ENCODE peak calls at places on chromosomes 13 and 19, in six cellular contexts. One of them, this sample, is unnamed.

GRCh38 chr19:18419195-18419698 is at the start of gene SSBP4:
- DNase-seq in mesendoderm: peak; percentile 86
- DNase-seq in H9: no peak
- DNase-seq in mesenchymal stem cell: peak; percentile 82
- DNase-seq in neuronal stem cell: peak; percentile 76
- DNase-seq in IMR-90: peak; percentile 70
- DNase-seq in this sample: peak; percentile 55

GRCh38 chr13:42048625-42049453 is at the start of gene DGKH:
- DNase-seq in mesendoderm: peak; percentile 65
- DNase-seq in H9: peak; percentile 76
- DNase-seq in mesenchymal stem cell: peak; percentile 83
- DNase-seq in neuronal stem cell: peak; percentile 72
- DNase-seq in IMR-90: peak; percentile 78
- DNase-seq in this sample: peak; percentile 69

GRCh38 chr19:17679526-17680234 is 8.5 kb downstream of the UNC13A start:
- DNase-seq in neuronal stem cell: no peak
- DNase-seq in mesenchymal stem cell: peak; percentile 69
- DNase-seq in IMR-90: no peak
- DNase-seq in mesendoderm: no peak
- DNase-seq in H9: no peak
- DNase-seq in this sample: no peak

GRCh38 chr19:23415561-23416191 is 20.4 kb upstream of the ZNF91 start:
- DNase-seq in neuronal stem cell: peak; percentile 84
- DNase-seq in H9: peak; percentile 95
- DNase-seq in IMR-90: no peak
- DNase-seq in mesendoderm: peak; percentile 97
- DNase-seq in mesenchymal stem cell: peak; percentile 6
- DNase-seq in this sample: peak; percentile 51

GRCh38 chr13:79062291-79062690 is 343.8 kb downstream of the RBM26 start:
- DNase-seq in H9: no peak
- DNase-seq in IMR-90: no peak
- DNase-seq in mesenchymal stem cell: no peak
- DNase-seq in neuronal stem cell: no peak
- DNase-seq in mesendoderm: peak; percentile 17
- DNase-seq in this sample: no peak

GRCh38 chr13:25980255-25980654 is 71.6 kb downstream of the SHISA2 start:
- DNase-seq in IMR-90: peak; percentile 3
- DNase-seq in mesendoderm: peak; percentile 91
- DNase-seq in mesenchymal stem cell: peak; percentile 35
- DNase-seq in neuronal stem cell: no peak
- DNase-seq in H9: peak; percentile 80
- DNase-seq in this sample: peak; percentile 14

GRCh38 chr19:46365561-46365960 is 18.7 kb downstream of the PPP5C start:
- DNase-seq in H9: no peak
- DNase-seq in IMR-90: no peak
- DNase-seq in neuronal stem cell: no peak
- DNase-seq in mesenchymal stem cell: no peak
- DNase-seq in mesendoderm: no peak
- DNase-seq in this sample: peak; percentile 91

GRCh38 chr13:51629711-51630575 is 45.7 kb downstream of the WDFY2 start:
- DNase-seq in H9: no peak
- DNase-seq in IMR-90: no peak
- DNase-seq in mesendoderm: no peak
- DNase-seq in mesenchymal stem cell: no peak
- DNase-seq in neuronal stem cell: no peak
- DNase-seq in this sample: no peak

GRCh38 chr13:31043891-31044657 is 111.6 kb downstream of the TEX26 start:
- DNase-seq in mesenchymal stem cell: peak; percentile 83
- DNase-seq in H9: peak; percentile 87
- DNase-seq in neuronal stem cell: peak; percentile 69
- DNase-seq in mesendoderm: peak; percentile 89
- DNase-seq in IMR-90: peak; percentile 81
- DNase-seq in this sample: peak; percentile 84

GRCh38 chr13:25286308-25286968 is 850 bp downstream of the MTMR6 start:
- DNase-seq in neuronal stem cell: peak; percentile 5
- DNase-seq in H9: no peak
- DNase-seq in mesenchymal stem cell: peak; percentile 76
- DNase-seq in mesendoderm: peak; percentile 48
- DNase-seq in IMR-90: peak; percentile 58
- DNase-seq in this sample: peak; percentile 55

GRCh38 chr13:57629391-57629804 is 2.1 kb upstream of the PCDH17 start:
- DNase-seq in mesendoderm: no peak
- DNase-seq in neuronal stem cell: no peak
- DNase-seq in mesenchymal stem cell: no peak
- DNase-seq in IMR-90: no peak
- DNase-seq in H9: no peak
- DNase-seq in this sample: no peak

GRCh38 chr19:10654610-10655456 is 687 bp downstream of the ILF3 start:
- DNase-seq in neuronal stem cell: peak; percentile 84
- DNase-seq in mesenchymal stem cell: peak; percentile 54
- DNase-seq in IMR-90: no peak
- DNase-seq in mesendoderm: peak; percentile 91
- DNase-seq in H9: peak; percentile 85
- DNase-seq in this sample: peak; percentile 58

GRCh38 chr13:88919970-88920628 is 1248.9 kb downstream of the SLITRK5 start:
- DNase-seq in mesenchymal stem cell: no peak
- DNase-seq in H9: no peak
- DNase-seq in neuronal stem cell: no peak
- DNase-seq in IMR-90: no peak
- DNase-seq in mesendoderm: no peak
- DNase-seq in this sample: no peak

GRCh38 chr13:27919299-27919933 is 384 bp upstream of the PDX1 start:
- DNase-seq in mesendoderm: no peak
- DNase-seq in IMR-90: no peak
- DNase-seq in neuronal stem cell: no peak
- DNase-seq in mesenchymal stem cell: no peak
- DNase-seq in H9: no peak
- DNase-seq in this sample: no peak

GRCh38 chr19:13732337-13732736 is 32.0 kb upstream of the MRI1 start:
- DNase-seq in neuronal stem cell: no peak
- DNase-seq in IMR-90: no peak
- DNase-seq in H9: no peak
- DNase-seq in mesendoderm: no peak
- DNase-seq in mesenchymal stem cell: no peak
- DNase-seq in this sample: no peak

GRCh38 chr19:42764836-42765235 is 642 bp downstream of the PSG8 start:
- DNase-seq in H9: no peak
- DNase-seq in mesendoderm: no peak
- DNase-seq in IMR-90: no peak
- DNase-seq in mesenchymal stem cell: no peak
- DNase-seq in neuronal stem cell: no peak
- DNase-seq in this sample: no peak

GRCh38 chr13:31050486-31051400 is 111.0 kb downstream of the HSPH1 start:
- DNase-seq in neuronal stem cell: no peak
- DNase-seq in IMR-90: peak; percentile 57
- DNase-seq in H9: no peak
- DNase-seq in mesendoderm: peak; percentile 7
- DNase-seq in mesenchymal stem cell: peak; percentile 40
- DNase-seq in this sample: no peak

GRCh38 chr13:100707818-100708740 is 33.5 kb upstream of the TMTC4 start:
- DNase-seq in H9: no peak
- DNase-seq in IMR-90: no peak
- DNase-seq in mesenchymal stem cell: no peak
- DNase-seq in neuronal stem cell: no peak
- DNase-seq in mesendoderm: no peak
- DNase-seq in this sample: no peak

GRCh38 chr19:30362156-30362754 is 9.9 kb upstream of the ZNF536 start:
- DNase-seq in neuronal stem cell: no peak
- DNase-seq in mesendoderm: peak; percentile 31
- DNase-seq in H9: no peak
- DNase-seq in mesenchymal stem cell: no peak
- DNase-seq in IMR-90: no peak
- DNase-seq in this sample: no peak

GRCh38 chr13:79448413-79448812 is 32.5 kb upstream of the NDFIP2 start:
- DNase-seq in H9: no peak
- DNase-seq in neuronal stem cell: no peak
- DNase-seq in IMR-90: peak; percentile 20
- DNase-seq in mesendoderm: peak; percentile 32
- DNase-seq in mesenchymal stem cell: peak; percentile 56
- DNase-seq in this sample: no peak

GRCh38 chr19:40411125-40411842 is 1.9 kb downstream of the PRX start:
- DNase-seq in IMR-90: no peak
- DNase-seq in mesenchymal stem cell: no peak
- DNase-seq in neuronal stem cell: no peak
- DNase-seq in mesendoderm: no peak
- DNase-seq in H9: no peak
- DNase-seq in this sample: no peak

GRCh38 chr13:85798999-85799646 is at the start of gene SLITRK6:
- DNase-seq in mesendoderm: peak; percentile 87
- DNase-seq in IMR-90: peak; percentile 85
- DNase-seq in mesenchymal stem cell: peak; percentile 83
- DNase-seq in neuronal stem cell: peak; percentile 58
- DNase-seq in H9: peak; percentile 35
- DNase-seq in this sample: peak; percentile 24

GRCh38 chr13:21259571-21260455 is 83.4 kb downstream of the MRPL57 start:
- DNase-seq in mesendoderm: no peak
- DNase-seq in IMR-90: no peak
- DNase-seq in mesenchymal stem cell: no peak
- DNase-seq in neuronal stem cell: no peak
- DNase-seq in H9: no peak
- DNase-seq in this sample: no peak

GRCh38 chr19:4144666-4145261 is 8.7 kb upstream of the CREB3L3 start:
- DNase-seq in mesenchymal stem cell: peak; percentile 45
- DNase-seq in IMR-90: peak; percentile 43
- DNase-seq in neuronal stem cell: no peak
- DNase-seq in H9: no peak
- DNase-seq in mesendoderm: no peak
- DNase-seq in this sample: no peak

GRCh38 chr13:98530236-98530635 is 46.7 kb downstream of the STK24 start:
- DNase-seq in H9: no peak
- DNase-seq in mesenchymal stem cell: no peak
- DNase-seq in mesendoderm: no peak
- DNase-seq in neuronal stem cell: no peak
- DNase-seq in IMR-90: no peak
- DNase-seq in this sample: no peak

GRCh38 chr13:44763604-44764311 is 187.6 kb upstream of the TSC22D1 start:
- DNase-seq in mesenchymal stem cell: no peak
- DNase-seq in H9: no peak
- DNase-seq in IMR-90: no peak
- DNase-seq in mesendoderm: no peak
- DNase-seq in neuronal stem cell: no peak
- DNase-seq in this sample: peak; percentile 29

GRCh38 chr13:76887070-76887563 is 912 bp upstream of the KCTD12 start:
- DNase-seq in mesenchymal stem cell: no peak
- DNase-seq in IMR-90: no peak
- DNase-seq in mesendoderm: peak; percentile 26
- DNase-seq in neuronal stem cell: peak; percentile 11
- DNase-seq in H9: peak; percentile 41
- DNase-seq in this sample: no peak

GRCh38 chr19:45423589-45424190 is at the start of gene ERCC1:
- DNase-seq in neuronal stem cell: peak; percentile 94
- DNase-seq in IMR-90: peak; percentile 94
- DNase-seq in mesenchymal stem cell: peak; percentile 97
- DNase-seq in mesendoderm: peak; percentile 99
- DNase-seq in H9: peak; percentile 100
- DNase-seq in this sample: peak; percentile 98

GRCh38 chr19:30391052-30391451 is 18.9 kb downstream of the ZNF536 start:
- DNase-seq in mesenchymal stem cell: no peak
- DNase-seq in H9: no peak
- DNase-seq in IMR-90: no peak
- DNase-seq in neuronal stem cell: no peak
- DNase-seq in mesendoderm: no peak
- DNase-seq in this sample: no peak

GRCh38 chr13:82674546-82674945 is 1207.7 kb downstream of the SLITRK1 start:
- DNase-seq in mesendoderm: no peak
- DNase-seq in H9: no peak
- DNase-seq in neuronal stem cell: no peak
- DNase-seq in mesenchymal stem cell: no peak
- DNase-seq in IMR-90: no peak
- DNase-seq in this sample: no peak
- H2AK5ac ChIP-seq in mesendoderm: no peak overlapping the region
- H2AK5ac ChIP-seq in H9: no peak overlapping the region
- H2AK5ac ChIP-seq in neuronal stem cell: no peak overlapping the region
- H2AK5ac ChIP-seq in mesenchymal stem cell: no peak overlapping the region
- H2AK5ac ChIP-seq in IMR-90: no peak overlapping the region
- H2AK5ac ChIP-seq in this sample: no peak overlapping the region

DNA sequence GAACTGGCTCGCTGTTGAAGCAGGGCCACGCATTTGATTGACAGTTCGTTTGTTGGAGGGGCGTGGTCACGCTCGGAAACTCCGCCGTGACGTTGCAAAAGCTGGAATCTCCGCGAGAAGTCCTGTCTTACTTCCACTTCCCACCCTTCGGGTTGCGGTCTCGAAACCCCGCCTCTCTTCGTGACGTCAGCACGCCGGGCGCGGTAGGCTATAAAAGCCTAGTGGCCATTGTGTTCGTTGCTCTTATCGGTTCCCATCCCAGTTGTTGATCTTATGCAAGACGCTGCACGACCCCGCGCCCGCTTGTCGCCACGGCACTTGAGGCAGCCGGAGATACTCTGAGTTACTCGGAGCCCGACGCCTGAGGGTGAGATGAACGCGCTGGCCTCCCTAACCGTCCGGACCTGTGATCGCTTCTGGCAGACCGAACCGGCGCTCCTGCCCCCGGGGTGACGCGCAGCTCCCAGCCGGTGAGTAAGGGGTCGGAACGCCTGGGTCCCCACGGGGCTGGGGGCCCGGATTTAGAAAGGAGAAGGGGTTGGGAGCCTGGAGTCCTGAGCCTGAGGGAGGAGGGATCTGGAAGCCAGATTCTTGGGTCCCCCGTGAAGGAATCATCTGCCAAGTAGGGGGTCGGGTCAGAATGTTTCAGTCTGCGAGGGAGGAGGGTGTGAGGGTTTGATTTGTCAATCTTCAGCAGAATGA is at the start of gene PPP1R15A:
- DNase-seq in IMR-90: peak; percentile 97
- DNase-seq in mesendoderm: peak; percentile 99
- DNase-seq in H9: peak; percentile 98
- DNase-seq in mesenchymal stem cell: peak; percentile 99
- DNase-seq in neuronal stem cell: peak; percentile 98
- DNase-seq in this sample: peak; percentile 99
- H2AK5ac ChIP-seq in IMR-90: peak within 1 kb of the TSS; percentile 97
- H2AK5ac ChIP-seq in mesendoderm: peak within 1 kb of the TSS; percentile 55
- H2AK5ac ChIP-seq in H9: peak within 1 kb of the TSS; percentile 11
- H2AK5ac ChIP-seq in mesenchymal stem cell: peak within 1 kb of the TSS; percentile 4
- H2AK5ac ChIP-seq in neuronal stem cell: peak within 1 kb of the TSS; percentile 12
- H2AK5ac ChIP-seq in this sample: peak within 1 kb of the TSS; percentile 94

DNA sequence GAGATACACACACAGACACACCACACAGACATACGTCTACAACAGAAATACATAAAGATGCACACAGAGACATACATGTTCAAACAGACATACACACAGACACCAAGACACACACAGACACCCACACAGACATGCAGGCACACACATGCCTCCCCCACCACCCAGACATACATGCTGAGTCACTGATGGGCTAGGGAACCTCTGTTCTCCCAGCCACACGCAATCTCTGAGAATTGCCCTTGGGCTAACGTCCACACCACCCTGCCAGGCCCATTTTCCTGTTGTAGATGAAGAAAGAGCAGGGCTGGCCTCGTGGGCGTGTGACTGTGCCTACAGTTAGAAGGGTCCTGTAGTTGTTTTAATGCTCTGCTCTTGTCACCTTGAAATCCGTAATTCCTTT is 261.9 kb downstream of the KCNRG start:
- DNase-seq in H9: no peak
- DNase-seq in mesenchymal stem cell: no peak
- DNase-seq in IMR-90: no peak
- DNase-seq in neuronal stem cell: no peak
- DNase-seq in mesendoderm: no peak
- DNase-seq in this sample: peak; percentile 58
- H2AK5ac ChIP-seq in H9: no peak overlapping the region
- H2AK5ac ChIP-seq in mesenchymal stem cell: no peak overlapping the region
- H2AK5ac ChIP-seq in IMR-90: no peak overlapping the region
- H2AK5ac ChIP-seq in neuronal stem cell: no peak overlapping the region
- H2AK5ac ChIP-seq in mesendoderm: no peak overlapping the region
- H2AK5ac ChIP-seq in this sample: no peak overlapping the region

GRCh38 chr19:3020321-3020960 is 8.6 kb downstream of the TLE2 start:
- DNase-seq in H9: no peak
- DNase-seq in IMR-90: no peak
- DNase-seq in mesendoderm: no peak
- DNase-seq in mesenchymal stem cell: no peak
- DNase-seq in neuronal stem cell: no peak
- DNase-seq in this sample: no peak
- H2AK5ac ChIP-seq in H9: no peak overlapping the region
- H2AK5ac ChIP-seq in IMR-90: no peak overlapping the region
- H2AK5ac ChIP-seq in mesendoderm: no peak overlapping the region
- H2AK5ac ChIP-seq in mesenchymal stem cell: no peak overlapping the region
- H2AK5ac ChIP-seq in neuronal stem cell: no peak overlapping the region
- H2AK5ac ChIP-seq in this sample: no peak overlapping the region